ENCODE peak calls at places on chromosomes 12 and 14, in nine cellular contexts. C is suprapubic skin, E is tibial nerve, M is stomach, H is A549, D is transverse colon, K is sigmoid colon, F is ovary, B is H1. W is an unnamed sample.

GRCh38 chr12:117098361-117099217 is 627 bp downstream of the TESC start:
- DNase-seq in E (no peak), C (no peak), F (no peak), M (peak; percentile 75), D (peak; percentile 16), H (peak; percentile 49), B (peak; percentile 62), K (peak; percentile 54), W (no peak)

GRCh38 chr12:27592548-27592947 is 68.5 kb downstream of the PPFIBP1 start:
- DNase-seq in D (no peak), M (peak; percentile 40), E (no peak), K (peak; percentile 71), C (no peak), B (no peak), F (no peak), H (no peak), W (no peak)

GRCh38 chr14:62696261-62696968 is 348.8 kb downstream of the KCNH5 start:
- DNase-seq in M (no peak), E (no peak), B (peak; percentile 58), C (no peak), F (no peak), H (no peak), D (no peak), K (no peak), W (no peak)

GRCh38 chr12:25388216-25388615 is 137.5 kb upstream of the KRAS start:
- DNase-seq in E (no peak), B (no peak), D (peak; percentile 51), C (no peak), H (no peak), F (no peak), M (no peak), K (no peak), W (no peak)

GRCh38 chr14:101225729-101226152 is 322.2 kb upstream of the RTL1 start:
- DNase-seq in E (no peak), D (no peak), H (no peak), K (no peak), M (no peak), B (peak; percentile 42), F (no peak), C (peak; percentile 62), W (peak; percentile 53)

GRCh38 chr14:56801920-56802319 is 8.4 kb downstream of the OTX2 start:
- DNase-seq in D (no peak), F (no peak), C (no peak), K (no peak), E (no peak), M (no peak), B (no peak), H (no peak), W (no peak)

GRCh38 chr12:111304642-111305071 is 64.2 kb downstream of the PHETA1 start:
- DNase-seq in E (no peak), D (no peak), M (no peak), H (no peak), B (peak; percentile 92), C (no peak), F (no peak), K (no peak), W (no peak)

GRCh38 chr14:88904864-88905263 is 80.4 kb downstream of the TTC8 start:
- DNase-seq in E (no peak), C (no peak), K (no peak), F (no peak), H (no peak), B (no peak), M (no peak), D (no peak), W (peak; percentile 74)

GRCh38 chr12:109736552-109737108 is 23.0 kb downstream of the FAM222A start:
- DNase-seq in B (peak; percentile 87), F (no peak), H (no peak), C (peak; percentile 63), D (no peak), M (peak; percentile 25), E (peak; percentile 13), K (peak; percentile 57), W (no peak)

GRCh38 chr14:64755661-64756265 is 51.5 kb downstream of the PLEKHG3 start:
- DNase-seq in B (no peak), F (no peak), H (no peak), M (no peak), E (no peak), C (no peak), K (no peak), D (peak; percentile 81), W (no peak)

GRCh38 chr12:123384318-123384993 is 524 bp downstream of the KMT5A start:
- DNase-seq in D (no peak), C (no peak), E (no peak), K (peak; percentile 69), B (peak; percentile 56), F (no peak), H (no peak), M (no peak), W (no peak)

GRCh38 chr12:69570000-69570516 is 15.2 kb upstream of the CCT2 start:
- DNase-seq in E (no peak), F (no peak), M (no peak), K (no peak), H (peak; percentile 59), D (no peak), B (no peak), C (no peak), W (no peak)

GRCh38 chr12:131363841-131364425 is 347.0 kb upstream of the SFSWAP start:
- DNase-seq in B (no peak), C (peak; percentile 26), M (no peak), F (no peak), D (no peak), H (no peak), K (peak; percentile 19), E (no peak), W (no peak)
- TF ChIP-seq EP300 in B (no peak), C (no peak), M (no peak), F (no peak), D (no peak), H (no peak), K (no peak), E (no peak), W (no peak)

DNA sequence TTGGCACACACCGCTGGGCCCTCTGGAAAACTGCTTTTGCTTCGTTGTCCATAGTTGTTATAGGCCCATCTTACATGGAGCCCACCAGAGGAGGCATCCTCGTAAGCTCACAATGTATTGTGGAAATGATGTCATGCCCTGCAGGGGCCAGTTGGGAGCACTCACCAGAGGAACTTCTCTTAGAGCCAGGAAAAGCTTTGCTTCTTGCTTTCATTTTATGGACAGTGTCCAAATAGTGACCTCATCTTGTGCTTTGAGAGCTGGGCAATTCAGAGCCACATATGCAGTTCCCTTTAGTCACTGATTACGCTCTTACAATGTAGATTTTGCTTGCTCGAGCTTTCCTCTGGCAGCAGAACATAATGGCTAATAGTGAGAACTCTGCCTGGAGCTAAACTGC is 275.6 kb downstream of the AACS start:
- DNase-seq in M (no peak), E (no peak), H (no peak), F (no peak), K (no peak), C (no peak), B (no peak), D (peak; percentile 39), W (no peak)
- TF ChIP-seq EP300 in M (no peak), E (no peak), H (no peak), F (no peak), K (no peak), C (no peak), B (no peak), D (no peak), W (no peak)

GRCh38 chr12:124461851-124462623 is 105.4 kb downstream of the NCOR2 start:
- DNase-seq in E (no peak), F (no peak), D (no peak), C (no peak), K (no peak), B (no peak), H (no peak), M (no peak), W (no peak)
- TF ChIP-seq EP300 in E (no peak), F (no peak), D (no peak), C (no peak), K (no peak), B (no peak), H (no peak), M (no peak), W (no peak)

DNA sequence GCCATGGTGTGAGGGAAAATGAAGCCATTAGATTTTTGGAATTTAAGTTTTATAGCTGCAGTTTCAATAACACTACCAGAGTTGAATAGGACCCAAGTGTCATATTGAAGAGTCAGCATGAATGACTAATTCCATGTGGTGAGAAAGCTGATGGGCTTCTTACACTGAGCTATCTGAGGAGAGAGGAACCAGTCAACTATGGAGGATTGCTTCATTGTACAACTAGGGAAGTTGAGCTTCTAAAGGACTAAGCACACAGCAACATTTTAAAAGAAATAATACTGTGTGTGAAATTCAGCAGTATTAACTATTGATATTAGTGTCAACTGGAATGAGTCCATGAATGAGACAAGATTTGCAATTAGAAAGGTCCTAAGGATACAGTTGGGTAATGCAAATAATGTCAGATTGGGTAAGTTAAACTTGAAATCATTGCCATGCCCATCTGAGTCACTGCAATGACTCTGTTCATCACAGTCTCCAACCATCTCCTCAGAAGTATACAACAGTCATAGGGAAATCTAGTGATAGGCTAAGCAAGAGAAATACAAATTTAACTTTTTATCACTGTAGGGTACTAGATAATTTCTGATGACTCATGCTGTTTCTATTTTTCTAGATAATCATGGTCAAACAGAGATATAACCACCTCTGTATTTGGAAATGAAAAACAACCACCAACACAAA is 394.2 kb downstream of the FSCB start:
- DNase-seq in B (no peak), E (no peak), D (no peak), C (no peak), K (no peak), H (no peak), M (no peak), F (no peak), W (no peak)
- TF ChIP-seq EP300 in B (no peak), E (no peak), D (no peak), C (no peak), K (no peak), H (no peak), M (no peak), F (no peak), W (no peak)

GRCh38 chr14:67680121-67680602 is 5.7 kb upstream of the VTI1B start:
- DNase-seq in F (no peak), H (no peak), B (no peak), M (no peak), C (no peak), E (no peak), D (no peak), K (no peak), W (no peak)
- TF ChIP-seq EP300 in F (no peak), H (no peak), B (no peak), M (no peak), C (no peak), E (no peak), D (no peak), K (no peak), W (no peak)

GRCh38 chr12:3560295-3560620 is 69.3 kb downstream of the PRMT8 start:
- DNase-seq in K (no peak), D (no peak), M (no peak), C (no peak), B (no peak), H (no peak), F (no peak), E (no peak), W (no peak)
- TF ChIP-seq EP300 in K (no peak), D (no peak), M (no peak), C (no peak), B (no peak), H (no peak), F (no peak), E (no peak), W (no peak)